ENCODE peak calls at places on chromosomes 4 and X, in six cellular contexts. Z is mucosa of descending colon, T is progenitor cell of endocrine pancreas, A is sigmoid colon, P is WERI-Rb-1, G is PC-3. M is an unnamed sample.

GRCh38 chr4:1253831-1254230 is 4.9 kb upstream of the CTBP1 start:
- DNase-seq in Z (no peak), G (no peak), P (no peak), A (no peak), T (no peak), M (no peak)

GRCh38 chrX:40651620-40652223 is 4.4 kb upstream of the CXorf38 start:
- DNase-seq in T (peak), A (peak), G (peak), Z (peak), P (peak), M (peak)

GRCh38 chr4:4462970-4463369 is 76.1 kb downstream of the NSG1 start:
- DNase-seq in P (no peak), G (no peak), T (no peak), A (no peak), Z (peak), M (no peak)

GRCh38 chr4:38980903-38981676 is 51.1 kb downstream of the TMEM156 start:
- DNase-seq in P (no peak), Z (no peak), T (no peak), G (no peak), A (no peak), M (no peak)

GRCh38 chr4:173025131-173025530 is 143.5 kb upstream of the GALNT7 start:
- DNase-seq in P (peak), G (peak), A (no peak), T (peak), Z (peak), M (peak)

GRCh38 chr4:57668621-57669020 is 558.4 kb upstream of the IGFBP7 start:
- DNase-seq in P (no peak), G (no peak), A (no peak), Z (no peak), T (no peak), M (no peak)

GRCh38 chrX:153792368-153792767 is 1.8 kb downstream of the IDH3G start:
- DNase-seq in A (no peak), G (no peak), Z (no peak), P (no peak), T (no peak), M (no peak)

GRCh38 chrX:107629533-107629909 is 1.2 kb downstream of the PRPS1 start:
- DNase-seq in Z (peak), A (no peak), G (peak), T (no peak), P (no peak), M (no peak)

GRCh38 chr4:180084561-180084960 is 2158.6 kb upstream of the TENM3 start:
- DNase-seq in G (no peak), T (no peak), Z (no peak), A (no peak), P (no peak), M (no peak)

GRCh38 chr4:160808174-160808573 is 1355.6 kb downstream of the FSTL5 start:
- DNase-seq in A (no peak), T (no peak), G (no peak), P (no peak), Z (no peak), M (no peak)

GRCh38 chr4:160811956-160812355 is 1351.8 kb downstream of the FSTL5 start:
- DNase-seq in A (no peak), P (no peak), T (no peak), Z (no peak), G (no peak), M (no peak)

GRCh38 chr4:160809576-160809975 is 1354.2 kb downstream of the FSTL5 start:
- DNase-seq in T (no peak), Z (no peak), P (no peak), A (no peak), G (no peak), M (no peak)

GRCh38 chr4:160810415-160810814 is 1353.4 kb downstream of the FSTL5 start:
- DNase-seq in T (no peak), P (no peak), G (no peak), A (no peak), Z (no peak), M (no peak)
- TF ChIP-seq CTCF in T (no peak), P (no peak), G (no peak), A (no peak), Z (no peak), M (no peak)

GRCh38 chr4:123924536-123924935 is 527.9 kb downstream of the SPRY1 start:
- DNase-seq in G (no peak), Z (no peak), T (no peak), P (no peak), A (no peak), M (no peak)

GRCh38 chr4:123922847-123923246 is 526.3 kb downstream of the SPRY1 start:
- DNase-seq in P (no peak), T (no peak), G (no peak), A (no peak), Z (no peak), M (no peak)

GRCh38 chr4:123919576-123920098 is 523.0 kb downstream of the SPRY1 start:
- DNase-seq in G (no peak), T (no peak), P (no peak), A (no peak), Z (no peak), M (no peak)

DNA sequence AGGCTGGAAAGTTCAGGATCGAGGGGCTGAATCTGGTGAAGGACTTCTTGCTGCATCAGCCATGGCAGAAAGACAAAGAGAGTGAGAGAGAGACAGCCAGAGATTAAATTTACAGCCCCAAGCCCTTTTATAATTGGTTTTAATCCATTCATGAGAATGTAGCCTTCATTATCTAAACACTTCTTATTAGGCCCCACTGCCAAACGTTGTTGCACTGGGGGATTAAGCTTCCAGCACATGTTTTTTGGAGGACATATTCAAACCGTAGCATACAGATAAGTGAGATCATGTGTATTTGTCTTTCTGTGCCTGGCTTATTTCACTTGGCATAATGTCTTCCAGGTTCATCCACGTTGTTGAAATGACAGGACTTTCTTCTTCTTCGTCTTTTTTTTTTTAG is 524.7 kb downstream of the SPRY1 start:
- DNase-seq in A (no peak), Z (no peak), G (no peak), T (no peak), P (no peak), M (no peak)
- TF ChIP-seq CTCF in A (no peak), Z (no peak), G (no peak), T (no peak), P (no peak), M (no peak)

GRCh38 chr4:187995322-187996207 is at the start of gene ZFP42:
- DNase-seq in Z (peak), P (no peak), T (no peak), G (no peak), A (no peak), M (peak)

GRCh38 chr4:187993827-187994226 is 1.7 kb upstream of the ZFP42 start:
- DNase-seq in G (peak), Z (no peak), A (no peak), P (no peak), T (no peak), M (peak)

GRCh38 chr4:187992971-187993370 is 2.6 kb upstream of the ZFP42 start:
- DNase-seq in G (peak), P (no peak), Z (no peak), A (no peak), T (no peak), M (no peak)

GRCh38 chr4:187999406-187999932 is 3.9 kb downstream of the ZFP42 start:
- DNase-seq in P (no peak), G (no peak), Z (no peak), T (no peak), A (no peak), M (no peak)

DNA sequence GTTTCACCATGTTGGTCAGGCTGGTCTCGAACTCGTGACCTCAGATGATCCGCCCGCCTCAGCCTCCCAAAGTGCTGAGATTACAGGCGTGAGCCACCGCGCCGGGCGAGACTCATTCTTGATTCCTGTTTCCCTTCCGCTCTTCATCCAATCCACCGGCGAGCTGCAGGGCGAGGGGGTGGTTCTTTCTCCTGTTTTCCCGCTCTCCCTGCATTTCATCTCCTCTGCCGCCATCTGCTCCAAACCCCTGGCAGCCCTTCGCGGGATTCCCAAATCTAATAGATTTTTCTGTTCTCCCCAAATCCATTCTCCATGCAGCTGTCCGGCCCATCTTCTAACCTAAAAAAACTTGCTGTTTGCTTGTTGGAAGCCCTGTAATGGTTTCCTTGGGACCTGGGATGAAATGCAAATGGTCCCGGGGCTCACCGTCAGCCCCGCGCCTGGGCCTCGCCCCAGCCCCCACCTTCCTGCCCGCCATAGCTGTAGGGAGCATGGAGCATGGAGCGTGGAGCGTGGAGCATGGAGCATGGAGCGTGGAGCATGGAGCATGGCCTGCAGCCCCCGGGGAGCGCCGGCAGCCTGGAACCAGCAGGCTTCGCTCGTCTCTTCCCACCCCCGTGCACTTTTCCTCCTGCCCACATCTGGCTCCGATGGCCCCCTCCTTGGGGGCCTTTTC is 1.1 kb downstream of the ZFP42 start:
- DNase-seq in P (no peak), T (no peak), Z (no peak), G (no peak), A (no peak), M (peak)
- TF ChIP-seq CTCF in P (no peak), T (no peak), Z (no peak), G (no peak), A (no peak), M (no peak)

DNA sequence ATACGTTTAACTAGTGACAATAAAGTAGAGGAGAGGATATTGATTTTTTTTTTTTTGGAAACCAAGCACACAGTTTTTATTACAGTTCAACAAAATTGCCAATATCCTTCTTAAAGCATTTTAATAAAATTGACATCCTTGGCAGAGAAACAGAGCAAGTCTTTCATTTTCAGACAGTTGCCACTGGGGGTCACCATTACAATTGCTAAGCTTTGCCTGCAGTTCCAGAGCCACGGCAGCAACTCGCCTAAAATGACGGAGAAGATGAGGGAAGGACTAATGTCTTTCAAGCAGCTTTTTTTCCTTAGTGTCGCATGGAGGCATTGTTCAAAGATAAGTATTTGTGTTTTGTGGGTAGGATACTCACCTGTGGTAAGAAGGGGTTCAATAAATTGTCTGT is 507.8 kb upstream of the ARX start:
- DNase-seq in T (no peak), Z (peak), G (peak), P (peak), A (no peak), M (peak)
- TF ChIP-seq CTCF in T (peak), Z (no peak), G (peak), P (peak), A (no peak), M (peak)

GRCh38 chr4:74830928-74831327 is 36.6 kb upstream of the BTC start:
- DNase-seq in T (no peak), G (no peak), A (no peak), Z (no peak), P (no peak), M (no peak)
- TF ChIP-seq CTCF in T (peak), G (peak), A (no peak), Z (no peak), P (peak), M (peak)

GRCh38 chr4:157170321-157170720 is 50.2 kb upstream of the GRIA2 start:
- DNase-seq in G (no peak), Z (no peak), A (no peak), T (no peak), P (no peak), M (no peak)

DNA sequence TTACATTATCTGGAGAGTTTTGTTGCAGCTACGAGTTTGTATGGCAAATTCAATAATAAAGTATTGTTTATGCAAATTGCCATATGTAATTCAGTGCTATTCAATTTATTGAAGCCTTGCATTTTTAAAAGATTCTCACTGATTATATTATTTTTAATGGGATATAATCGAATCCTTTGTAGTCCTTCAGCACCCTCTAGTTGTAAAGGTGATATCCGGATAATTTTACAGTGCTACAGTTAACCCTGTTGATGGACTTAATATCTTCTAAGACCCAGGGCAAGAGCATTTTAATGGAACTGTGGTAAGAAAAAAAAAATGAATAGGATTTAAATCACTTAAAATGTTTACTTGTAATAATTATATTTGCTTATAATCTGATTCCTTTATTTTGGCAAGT is 48.5 kb upstream of the GRIA2 start:
- DNase-seq in T (no peak), P (no peak), Z (no peak), A (no peak), G (peak), M (no peak)
- TF ChIP-seq CTCF in T (no peak), P (no peak), Z (no peak), A (no peak), G (peak), M (no peak)

DNA sequence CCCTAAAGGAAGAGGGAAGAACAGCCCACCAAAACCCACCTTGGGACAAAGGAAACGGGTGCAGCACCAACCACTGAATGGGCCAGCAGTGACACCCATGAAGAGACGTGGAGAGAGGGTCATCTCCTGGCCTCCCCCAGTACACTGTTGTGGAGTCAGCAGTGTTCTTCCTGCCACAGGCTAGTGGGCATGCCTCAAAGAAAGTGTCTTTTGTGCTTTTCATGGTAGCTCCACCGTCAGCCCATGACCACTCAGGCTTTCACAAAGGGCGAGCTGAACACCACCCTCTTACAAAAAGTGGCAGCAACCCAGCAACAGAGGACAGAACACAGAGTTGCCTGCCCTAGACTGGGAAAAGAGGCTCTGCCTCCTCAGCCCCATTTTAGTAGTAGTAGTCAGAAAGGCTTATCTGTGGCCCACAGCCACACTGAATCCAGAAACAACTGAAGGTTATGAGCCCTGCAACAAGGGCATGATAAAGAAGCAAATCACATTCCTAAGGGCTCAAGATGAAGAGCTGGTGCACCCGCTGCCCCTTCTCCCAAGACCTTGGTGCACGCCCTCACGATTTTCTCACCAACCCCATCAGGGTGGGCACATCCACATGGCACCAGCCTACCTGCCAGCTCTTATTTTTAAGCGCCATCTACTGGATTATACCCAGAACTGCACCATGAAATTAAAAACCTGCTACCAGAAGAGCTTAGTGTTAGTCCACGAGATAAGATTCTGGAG is 53.1 kb downstream of the RAB28 start:
- DNase-seq in P (no peak), A (no peak), Z (no peak), G (peak), T (no peak), M (no peak)
- TF ChIP-seq CTCF in P (peak), A (no peak), Z (no peak), G (peak), T (peak), M (no peak)

GRCh38 chr4:142883433-142883832 is 37.3 kb upstream of the INPP4B start:
- DNase-seq in A (no peak), Z (peak), P (peak), G (peak), T (no peak), M (no peak)
- TF ChIP-seq CTCF in A (peak), Z (no peak), P (peak), G (peak), T (peak), M (peak)

M was measured in nephron progenitor cell.